ENCODE peak calls at places on chromosomes 6 and 20, in five cellular contexts. One of them, this sample, is unnamed.

GRCh38 chr20:63628246-63628975 is 1.5 kb upstream of the GMEB2 start:
- DNase-seq in K562: peak; percentile 47
- DNase-seq in HepG2: peak; percentile 88
- DNase-seq in HEK293T: peak; percentile 75
- DNase-seq in GM12878: peak; percentile 65
- DNase-seq in this sample: peak; percentile 70

GRCh38 chr6:150695652-150696051 is 96.0 kb downstream of the PLEKHG1 start:
- DNase-seq in GM12878: no peak
- DNase-seq in K562: no peak
- DNase-seq in HepG2: no peak
- DNase-seq in HEK293T: no peak
- DNase-seq in this sample: no peak

GRCh38 chr6:130050230-130050629 is 31.8 kb downstream of the L3MBTL3 start:
- DNase-seq in K562: no peak
- DNase-seq in HepG2: no peak
- DNase-seq in HEK293T: no peak
- DNase-seq in GM12878: no peak
- DNase-seq in this sample: no peak

GRCh38 chr6:72987305-72987704 is 238.0 kb downstream of the KHDC1L start:
- DNase-seq in HepG2: no peak
- DNase-seq in HEK293T: no peak
- DNase-seq in GM12878: no peak
- DNase-seq in K562: no peak
- DNase-seq in this sample: no peak

GRCh38 chr20:59835448-59836395 is 97.7 kb downstream of the SYCP2 start:
- DNase-seq in K562: no peak
- DNase-seq in HepG2: no peak
- DNase-seq in GM12878: no peak
- DNase-seq in HEK293T: peak; percentile 78
- DNase-seq in this sample: peak; percentile 72

GRCh38 chr6:33979750-33980149 is 166.1 kb downstream of the GRM4 start:
- DNase-seq in HEK293T: no peak
- DNase-seq in GM12878: no peak
- DNase-seq in HepG2: no peak
- DNase-seq in K562: no peak
- DNase-seq in this sample: peak; percentile 10

GRCh38 chr6:13303668-13304017 is 24.7 kb downstream of the TBC1D7 start:
- DNase-seq in K562: no peak
- DNase-seq in GM12878: peak; percentile 76
- DNase-seq in HepG2: no peak
- DNase-seq in HEK293T: no peak
- DNase-seq in this sample: no peak

GRCh38 chr6:80227545-80227944 is 121.1 kb downstream of the BCKDHB start:
- DNase-seq in HEK293T: no peak
- DNase-seq in K562: no peak
- DNase-seq in HepG2: no peak
- DNase-seq in GM12878: no peak
- DNase-seq in this sample: no peak

GRCh38 chr20:33812673-33813462 is 1.7 kb downstream of the CHMP4B start:
- DNase-seq in HepG2: peak; percentile 91
- DNase-seq in HEK293T: peak; percentile 62
- DNase-seq in K562: peak; percentile 33
- DNase-seq in GM12878: no peak
- DNase-seq in this sample: peak; percentile 33

GRCh38 chr6:150598401-150598800 is 1.3 kb upstream of the PLEKHG1 start:
- DNase-seq in HepG2: no peak
- DNase-seq in K562: no peak
- DNase-seq in HEK293T: no peak
- DNase-seq in GM12878: no peak
- DNase-seq in this sample: no peak

GRCh38 chr6:13383280-13384163 is 55.2 kb upstream of the TBC1D7 start:
- DNase-seq in GM12878: peak; percentile 91
- DNase-seq in HEK293T: no peak
- DNase-seq in HepG2: peak; percentile 21
- DNase-seq in K562: no peak
- DNase-seq in this sample: no peak

GRCh38 chr20:33291830-33292355 is 8.9 kb downstream of the BPIFB1 start:
- DNase-seq in HEK293T: peak; percentile 75
- DNase-seq in HepG2: peak; percentile 59
- DNase-seq in GM12878: no peak
- DNase-seq in K562: peak; percentile 84
- DNase-seq in this sample: peak; percentile 71

GRCh38 chr6:25014806-25015560 is 79.2 kb upstream of the RIPOR2 start:
- DNase-seq in GM12878: no peak
- DNase-seq in HepG2: no peak
- DNase-seq in K562: no peak
- DNase-seq in HEK293T: no peak
- DNase-seq in this sample: peak; percentile 55

GRCh38 chr6:40695114-40695513 is 108.0 kb upstream of the LRFN2 start:
- DNase-seq in GM12878: no peak
- DNase-seq in HEK293T: peak; percentile 46
- DNase-seq in HepG2: no peak
- DNase-seq in K562: no peak
- DNase-seq in this sample: peak; percentile 33

GRCh38 chr6:151357758-151358436 is 33.5 kb downstream of the ZBTB2 start:
- DNase-seq in GM12878: no peak
- DNase-seq in HEK293T: no peak
- DNase-seq in HepG2: no peak
- DNase-seq in K562: no peak
- DNase-seq in this sample: no peak

GRCh38 chr6:164359036-164359435 is 944.5 kb downstream of the QKI start:
- DNase-seq in K562: no peak
- DNase-seq in HEK293T: no peak
- DNase-seq in GM12878: no peak
- DNase-seq in HepG2: no peak
- DNase-seq in this sample: no peak

GRCh38 chr6:26170181-26170580 is 83.0 kb downstream of the HFE start:
- DNase-seq in GM12878: no peak
- DNase-seq in HEK293T: no peak
- DNase-seq in K562: no peak
- DNase-seq in HepG2: no peak
- DNase-seq in this sample: no peak

GRCh38 chr6:131379951-131380350 is 193.1 kb upstream of the ARG1 start:
- DNase-seq in GM12878: no peak
- DNase-seq in HepG2: no peak
- DNase-seq in K562: no peak
- DNase-seq in HEK293T: no peak
- DNase-seq in this sample: no peak

GRCh38 chr6:141107562-141108160 is 1025.1 kb upstream of the GJE1 start:
- DNase-seq in GM12878: no peak
- DNase-seq in HEK293T: no peak
- DNase-seq in K562: no peak
- DNase-seq in HepG2: no peak
- DNase-seq in this sample: no peak

GRCh38 chr20:13554706-13555105 is 84.0 kb downstream of the TASP1 start:
- DNase-seq in K562: no peak
- DNase-seq in GM12878: no peak
- DNase-seq in HEK293T: no peak
- DNase-seq in HepG2: no peak
- DNase-seq in this sample: no peak

GRCh38 chr6:119979862-119980261 is 630.3 kb upstream of the MAN1A1 start:
- DNase-seq in HepG2: peak; percentile 16
- DNase-seq in GM12878: no peak
- DNase-seq in HEK293T: no peak
- DNase-seq in K562: no peak
- DNase-seq in this sample: no peak

GRCh38 chr6:158153576-158153975 is 14.5 kb downstream of the SERAC1 start:
- DNase-seq in GM12878: no peak
- DNase-seq in HEK293T: no peak
- DNase-seq in K562: no peak
- DNase-seq in HepG2: peak; percentile 35
- DNase-seq in this sample: no peak

GRCh38 chr6:36958775-36959554 is 4.4 kb downstream of the PI16 start:
- DNase-seq in GM12878: no peak
- DNase-seq in HepG2: no peak
- DNase-seq in K562: peak; percentile 89
- DNase-seq in HEK293T: no peak
- DNase-seq in this sample: no peak

GRCh38 chr6:39933669-39934059 is 598 bp downstream of the MOCS1 start:
- DNase-seq in GM12878: no peak
- DNase-seq in HEK293T: no peak
- DNase-seq in HepG2: peak; percentile 9
- DNase-seq in K562: no peak
- DNase-seq in this sample: no peak

GRCh38 chr20:61627791-61628415 is 375.8 kb downstream of the CDH4 start:
- DNase-seq in GM12878: no peak
- DNase-seq in HepG2: no peak
- DNase-seq in K562: no peak
- DNase-seq in HEK293T: no peak
- DNase-seq in this sample: no peak

GRCh38 chr6:25949695-25950094 is 12.9 kb upstream of the TRIM38 start:
- DNase-seq in K562: no peak
- DNase-seq in HepG2: no peak
- DNase-seq in HEK293T: no peak
- DNase-seq in GM12878: no peak
- DNase-seq in this sample: no peak

GRCh38 chr6:167492096-167492449 is 167.2 kb downstream of the TTLL2 start:
- DNase-seq in GM12878: no peak
- DNase-seq in K562: no peak
- DNase-seq in HepG2: no peak
- DNase-seq in HEK293T: no peak
- DNase-seq in this sample: no peak

GRCh38 chr20:17871181-17871580 is 97.4 kb downstream of the SNX5 start:
- DNase-seq in HepG2: no peak
- DNase-seq in K562: no peak
- DNase-seq in HEK293T: no peak
- DNase-seq in GM12878: no peak
- DNase-seq in this sample: no peak

GRCh38 chr20:19849341-19850189 is 91.5 kb downstream of the RIN2 start:
- DNase-seq in GM12878: no peak
- DNase-seq in HepG2: no peak
- DNase-seq in HEK293T: no peak
- DNase-seq in K562: no peak
- DNase-seq in this sample: no peak

GRCh38 chr6:53377289-53377688 is 28.5 kb upstream of the ELOVL5 start:
- DNase-seq in HepG2: no peak
- DNase-seq in HEK293T: no peak
- DNase-seq in GM12878: no peak
- DNase-seq in K562: no peak
- DNase-seq in this sample: no peak

GRCh38 chr6:53378208-53378607 is 29.5 kb upstream of the ELOVL5 start:
- DNase-seq in HepG2: no peak
- DNase-seq in GM12878: no peak
- DNase-seq in K562: no peak
- DNase-seq in HEK293T: no peak
- DNase-seq in this sample: no peak

GRCh38 chr6:53376661-53377226 is 28.0 kb upstream of the ELOVL5 start:
- DNase-seq in GM12878: no peak
- DNase-seq in HepG2: no peak
- DNase-seq in K562: no peak
- DNase-seq in HEK293T: no peak
- DNase-seq in this sample: no peak

GRCh38 chr6:53377793-53378192 is 29.0 kb upstream of the ELOVL5 start:
- DNase-seq in GM12878: no peak
- DNase-seq in K562: no peak
- DNase-seq in HepG2: no peak
- DNase-seq in HEK293T: no peak
- DNase-seq in this sample: no peak

GRCh38 chr6:53382421-53382820 is 33.7 kb upstream of the ELOVL5 start:
- DNase-seq in K562: no peak
- DNase-seq in HEK293T: no peak
- DNase-seq in GM12878: no peak
- DNase-seq in HepG2: no peak
- DNase-seq in this sample: no peak
- TF ChIP-seq FOXM1 in K562: no peak
- TF ChIP-seq FOXM1 in HEK293T: no peak
- TF ChIP-seq FOXM1 in GM12878: no peak
- TF ChIP-seq FOXM1 in HepG2: no peak
- TF ChIP-seq FOXM1 in this sample: no peak

DNA sequence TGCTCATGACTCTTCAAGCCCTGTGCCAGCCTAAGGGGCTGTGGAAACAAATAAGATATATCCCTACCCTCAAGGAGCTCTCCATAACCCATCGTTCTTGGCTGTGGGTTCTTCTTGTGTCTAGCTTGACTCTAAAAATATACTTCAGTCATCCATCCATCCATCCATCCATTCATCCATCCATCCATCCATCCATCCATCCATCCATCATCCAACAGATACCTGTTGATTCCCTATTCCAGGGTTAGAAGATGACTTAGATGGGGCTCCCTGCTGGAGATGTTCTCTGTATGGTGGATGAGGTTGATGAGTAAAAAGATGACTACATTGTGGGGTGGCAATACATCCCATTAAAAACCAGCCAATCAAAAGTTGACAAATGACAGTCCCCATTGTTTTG is 23.5 kb downstream of the HCK start:
- DNase-seq in K562: no peak
- DNase-seq in GM12878: no peak
- DNase-seq in HEK293T: no peak
- DNase-seq in HepG2: no peak
- DNase-seq in this sample: no peak
- TF ChIP-seq FOXM1 in K562: no peak
- TF ChIP-seq FOXM1 in GM12878: no peak
- TF ChIP-seq FOXM1 in HEK293T: no peak
- TF ChIP-seq FOXM1 in HepG2: no peak
- TF ChIP-seq FOXM1 in this sample: no peak

DNA sequence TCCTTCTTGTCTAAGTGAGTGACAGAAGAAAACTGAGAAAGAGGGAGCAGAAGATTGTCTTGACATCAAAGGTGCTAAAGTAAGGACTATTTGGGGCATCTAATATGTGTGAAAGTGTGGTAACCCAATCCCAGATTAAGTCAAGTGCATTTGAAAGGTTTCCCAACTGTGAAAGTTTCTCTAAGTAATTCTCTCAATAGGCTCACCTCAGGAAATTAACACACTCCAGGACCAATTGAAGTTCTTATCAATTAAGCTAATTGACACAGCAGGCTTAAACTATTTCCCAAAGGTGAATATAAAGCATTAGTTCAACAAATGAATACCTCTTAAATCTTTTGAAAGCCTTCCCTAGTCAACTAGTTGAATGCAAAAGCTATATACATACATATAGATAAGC is 212.8 kb upstream of the FUT9 start:
- DNase-seq in GM12878: no peak
- DNase-seq in HEK293T: no peak
- DNase-seq in K562: no peak
- DNase-seq in HepG2: no peak
- DNase-seq in this sample: no peak
- TF ChIP-seq FOXM1 in GM12878: no peak
- TF ChIP-seq FOXM1 in HEK293T: no peak
- TF ChIP-seq FOXM1 in K562: no peak
- TF ChIP-seq FOXM1 in HepG2: no peak
- TF ChIP-seq FOXM1 in this sample: no peak

GRCh38 chr20:37986873-37987601 is 46.2 kb downstream of the TTI1 start:
- DNase-seq in HepG2: peak; percentile 80
- DNase-seq in GM12878: no peak
- DNase-seq in K562: no peak
- DNase-seq in HEK293T: no peak
- DNase-seq in this sample: peak; percentile 79
- TF ChIP-seq FOXM1 in HepG2: no peak
- TF ChIP-seq FOXM1 in GM12878: no peak
- TF ChIP-seq FOXM1 in K562: no peak
- TF ChIP-seq FOXM1 in HEK293T: no peak
- TF ChIP-seq FOXM1 in this sample: no peak

This sample was measured in SK-N-SH.